ENCODE peak calls at places on chromosomes 11 and 22, in five cellular contexts. One of them, this sample, is unnamed.

GRCh38 chr11:104944080-104944479 is 24.3 kb downstream of the CASP4 start:
- DNase-seq in T-helper 2 cell: no peak
- DNase-seq in activated naive CD4-positive, alpha-beta T cell treated with anti-CD3 and anti-CD28 coated beads, Interleukin-2, amount 10 ng/mL, durations not matched to agents 7 days and 5 days: no peak
- DNase-seq in T follicular helper cell: no peak
- DNase-seq in activated T-helper 1 cell treated with anti-CD3 and anti-CD28 coated beads, Interleukin-12 subunit alpha, Interleukin-12 subunit beta, Interleukin-2, Interleukin-4 antibody, amounts not matched to agents 30 ng/mL and 10 ng/mL and 1 ng/mL, durations not matched to agents 14 hours and 24 hours and 36 hours: no peak
- DNase-seq in this sample: no peak

GRCh38 chr22:21032843-21033688 is 705 bp upstream of the SLC7A4 start:
- DNase-seq in activated T-helper 1 cell treated with anti-CD3 and anti-CD28 coated beads, Interleukin-12 subunit alpha, Interleukin-12 subunit beta, Interleukin-2, Interleukin-4 antibody, amounts not matched to agents 30 ng/mL and 10 ng/mL and 1 ng/mL, durations not matched to agents 14 hours and 24 hours and 36 hours: no peak
- DNase-seq in activated naive CD4-positive, alpha-beta T cell treated with anti-CD3 and anti-CD28 coated beads, Interleukin-2, amount 10 ng/mL, durations not matched to agents 7 days and 5 days: no peak
- DNase-seq in T-helper 2 cell: no peak
- DNase-seq in T follicular helper cell: no peak
- DNase-seq in this sample: no peak

GRCh38 chr22:50053861-50054260 is 4.2 kb downstream of the TTLL8 start:
- DNase-seq in activated naive CD4-positive, alpha-beta T cell treated with anti-CD3 and anti-CD28 coated beads, Interleukin-2, amount 10 ng/mL, durations not matched to agents 7 days and 5 days: no peak
- DNase-seq in activated T-helper 1 cell treated with anti-CD3 and anti-CD28 coated beads, Interleukin-12 subunit alpha, Interleukin-12 subunit beta, Interleukin-2, Interleukin-4 antibody, amounts not matched to agents 30 ng/mL and 10 ng/mL and 1 ng/mL, durations not matched to agents 14 hours and 24 hours and 36 hours: no peak
- DNase-seq in T-helper 2 cell: no peak
- DNase-seq in T follicular helper cell: no peak
- DNase-seq in this sample: no peak

GRCh38 chr11:61847914-61848581 is 19.9 kb downstream of the FADS2 start:
- DNase-seq in T follicular helper cell: no peak
- DNase-seq in activated T-helper 1 cell treated with anti-CD3 and anti-CD28 coated beads, Interleukin-12 subunit alpha, Interleukin-12 subunit beta, Interleukin-2, Interleukin-4 antibody, amounts not matched to agents 30 ng/mL and 10 ng/mL and 1 ng/mL, durations not matched to agents 14 hours and 24 hours and 36 hours: no peak
- DNase-seq in T-helper 2 cell: no peak
- DNase-seq in activated naive CD4-positive, alpha-beta T cell treated with anti-CD3 and anti-CD28 coated beads, Interleukin-2, amount 10 ng/mL, durations not matched to agents 7 days and 5 days: no peak
- DNase-seq in this sample: no peak

GRCh38 chr22:32204856-32205722 is at the start of gene RFPL2:
- DNase-seq in T follicular helper cell: no peak
- DNase-seq in activated naive CD4-positive, alpha-beta T cell treated with anti-CD3 and anti-CD28 coated beads, Interleukin-2, amount 10 ng/mL, durations not matched to agents 7 days and 5 days: peak
- DNase-seq in activated T-helper 1 cell treated with anti-CD3 and anti-CD28 coated beads, Interleukin-12 subunit alpha, Interleukin-12 subunit beta, Interleukin-2, Interleukin-4 antibody, amounts not matched to agents 30 ng/mL and 10 ng/mL and 1 ng/mL, durations not matched to agents 14 hours and 24 hours and 36 hours: no peak
- DNase-seq in T-helper 2 cell: peak
- DNase-seq in this sample: peak

GRCh38 chr11:17528906-17529813 is 15.1 kb downstream of the USH1C start:
- DNase-seq in T follicular helper cell: no peak
- DNase-seq in activated naive CD4-positive, alpha-beta T cell treated with anti-CD3 and anti-CD28 coated beads, Interleukin-2, amount 10 ng/mL, durations not matched to agents 7 days and 5 days: no peak
- DNase-seq in T-helper 2 cell: no peak
- DNase-seq in activated T-helper 1 cell treated with anti-CD3 and anti-CD28 coated beads, Interleukin-12 subunit alpha, Interleukin-12 subunit beta, Interleukin-2, Interleukin-4 antibody, amounts not matched to agents 30 ng/mL and 10 ng/mL and 1 ng/mL, durations not matched to agents 14 hours and 24 hours and 36 hours: no peak
- DNase-seq in this sample: no peak

GRCh38 chr11:116808262-116809175 is 14.6 kb downstream of the APOA4 start:
- DNase-seq in activated T-helper 1 cell treated with anti-CD3 and anti-CD28 coated beads, Interleukin-12 subunit alpha, Interleukin-12 subunit beta, Interleukin-2, Interleukin-4 antibody, amounts not matched to agents 30 ng/mL and 10 ng/mL and 1 ng/mL, durations not matched to agents 14 hours and 24 hours and 36 hours: no peak
- DNase-seq in T follicular helper cell: no peak
- DNase-seq in activated naive CD4-positive, alpha-beta T cell treated with anti-CD3 and anti-CD28 coated beads, Interleukin-2, amount 10 ng/mL, durations not matched to agents 7 days and 5 days: no peak
- DNase-seq in T-helper 2 cell: no peak
- DNase-seq in this sample: no peak

GRCh38 chr11:85752201-85752889 is 58.6 kb downstream of the SYTL2 start:
- DNase-seq in T follicular helper cell: peak
- DNase-seq in T-helper 2 cell: no peak
- DNase-seq in activated T-helper 1 cell treated with anti-CD3 and anti-CD28 coated beads, Interleukin-12 subunit alpha, Interleukin-12 subunit beta, Interleukin-2, Interleukin-4 antibody, amounts not matched to agents 30 ng/mL and 10 ng/mL and 1 ng/mL, durations not matched to agents 14 hours and 24 hours and 36 hours: no peak
- DNase-seq in activated naive CD4-positive, alpha-beta T cell treated with anti-CD3 and anti-CD28 coated beads, Interleukin-2, amount 10 ng/mL, durations not matched to agents 7 days and 5 days: peak
- DNase-seq in this sample: no peak

GRCh38 chr11:34188181-34188580 is 82.8 kb downstream of the NAT10 start:
- DNase-seq in activated T-helper 1 cell treated with anti-CD3 and anti-CD28 coated beads, Interleukin-12 subunit alpha, Interleukin-12 subunit beta, Interleukin-2, Interleukin-4 antibody, amounts not matched to agents 30 ng/mL and 10 ng/mL and 1 ng/mL, durations not matched to agents 14 hours and 24 hours and 36 hours: no peak
- DNase-seq in T-helper 2 cell: no peak
- DNase-seq in T follicular helper cell: no peak
- DNase-seq in activated naive CD4-positive, alpha-beta T cell treated with anti-CD3 and anti-CD28 coated beads, Interleukin-2, amount 10 ng/mL, durations not matched to agents 7 days and 5 days: no peak
- DNase-seq in this sample: no peak

GRCh38 chr22:35330258-35330861 is 30.7 kb downstream of the TOM1 start:
- DNase-seq in activated T-helper 1 cell treated with anti-CD3 and anti-CD28 coated beads, Interleukin-12 subunit alpha, Interleukin-12 subunit beta, Interleukin-2, Interleukin-4 antibody, amounts not matched to agents 30 ng/mL and 10 ng/mL and 1 ng/mL, durations not matched to agents 14 hours and 24 hours and 36 hours: peak
- DNase-seq in activated naive CD4-positive, alpha-beta T cell treated with anti-CD3 and anti-CD28 coated beads, Interleukin-2, amount 10 ng/mL, durations not matched to agents 7 days and 5 days: peak
- DNase-seq in T-helper 2 cell: no peak
- DNase-seq in T follicular helper cell: peak
- DNase-seq in this sample: no peak

GRCh38 chr22:50032109-50032871 is 19.7 kb upstream of the IL17REL start:
- DNase-seq in T follicular helper cell: no peak
- DNase-seq in T-helper 2 cell: no peak
- DNase-seq in activated T-helper 1 cell treated with anti-CD3 and anti-CD28 coated beads, Interleukin-12 subunit alpha, Interleukin-12 subunit beta, Interleukin-2, Interleukin-4 antibody, amounts not matched to agents 30 ng/mL and 10 ng/mL and 1 ng/mL, durations not matched to agents 14 hours and 24 hours and 36 hours: no peak
- DNase-seq in activated naive CD4-positive, alpha-beta T cell treated with anti-CD3 and anti-CD28 coated beads, Interleukin-2, amount 10 ng/mL, durations not matched to agents 7 days and 5 days: no peak
- DNase-seq in this sample: no peak

GRCh38 chr11:123429851-123430735 is at the start of gene GRAMD1B:
- DNase-seq in T follicular helper cell: peak
- DNase-seq in activated T-helper 1 cell treated with anti-CD3 and anti-CD28 coated beads, Interleukin-12 subunit alpha, Interleukin-12 subunit beta, Interleukin-2, Interleukin-4 antibody, amounts not matched to agents 30 ng/mL and 10 ng/mL and 1 ng/mL, durations not matched to agents 14 hours and 24 hours and 36 hours: peak
- DNase-seq in activated naive CD4-positive, alpha-beta T cell treated with anti-CD3 and anti-CD28 coated beads, Interleukin-2, amount 10 ng/mL, durations not matched to agents 7 days and 5 days: peak
- DNase-seq in T-helper 2 cell: peak
- DNase-seq in this sample: peak

GRCh38 chr11:61963282-61964057 is 4.0 kb downstream of the FTH1 start:
- DNase-seq in T follicular helper cell: no peak
- DNase-seq in activated naive CD4-positive, alpha-beta T cell treated with anti-CD3 and anti-CD28 coated beads, Interleukin-2, amount 10 ng/mL, durations not matched to agents 7 days and 5 days: no peak
- DNase-seq in activated T-helper 1 cell treated with anti-CD3 and anti-CD28 coated beads, Interleukin-12 subunit alpha, Interleukin-12 subunit beta, Interleukin-2, Interleukin-4 antibody, amounts not matched to agents 30 ng/mL and 10 ng/mL and 1 ng/mL, durations not matched to agents 14 hours and 24 hours and 36 hours: no peak
- DNase-seq in T-helper 2 cell: no peak
- DNase-seq in this sample: peak

GRCh38 chr22:21623402-21623970 is 6.3 kb downstream of the YDJC start:
- DNase-seq in T follicular helper cell: no peak
- DNase-seq in T-helper 2 cell: no peak
- DNase-seq in activated T-helper 1 cell treated with anti-CD3 and anti-CD28 coated beads, Interleukin-12 subunit alpha, Interleukin-12 subunit beta, Interleukin-2, Interleukin-4 antibody, amounts not matched to agents 30 ng/mL and 10 ng/mL and 1 ng/mL, durations not matched to agents 14 hours and 24 hours and 36 hours: no peak
- DNase-seq in activated naive CD4-positive, alpha-beta T cell treated with anti-CD3 and anti-CD28 coated beads, Interleukin-2, amount 10 ng/mL, durations not matched to agents 7 days and 5 days: no peak
- DNase-seq in this sample: no peak

GRCh38 chr22:43152355-43153071 is 1.2 kb downstream of the TSPO start:
- DNase-seq in activated naive CD4-positive, alpha-beta T cell treated with anti-CD3 and anti-CD28 coated beads, Interleukin-2, amount 10 ng/mL, durations not matched to agents 7 days and 5 days: peak
- DNase-seq in T-helper 2 cell: peak
- DNase-seq in activated T-helper 1 cell treated with anti-CD3 and anti-CD28 coated beads, Interleukin-12 subunit alpha, Interleukin-12 subunit beta, Interleukin-2, Interleukin-4 antibody, amounts not matched to agents 30 ng/mL and 10 ng/mL and 1 ng/mL, durations not matched to agents 14 hours and 24 hours and 36 hours: peak
- DNase-seq in T follicular helper cell: peak
- DNase-seq in this sample: no peak

GRCh38 chr11:91005458-91005857 is 782.6 kb upstream of the CHORDC1 start:
- DNase-seq in T-helper 2 cell: no peak
- DNase-seq in activated T-helper 1 cell treated with anti-CD3 and anti-CD28 coated beads, Interleukin-12 subunit alpha, Interleukin-12 subunit beta, Interleukin-2, Interleukin-4 antibody, amounts not matched to agents 30 ng/mL and 10 ng/mL and 1 ng/mL, durations not matched to agents 14 hours and 24 hours and 36 hours: no peak
- DNase-seq in activated naive CD4-positive, alpha-beta T cell treated with anti-CD3 and anti-CD28 coated beads, Interleukin-2, amount 10 ng/mL, durations not matched to agents 7 days and 5 days: no peak
- DNase-seq in T follicular helper cell: no peak
- DNase-seq in this sample: no peak

This sample was measured in D721Med.